ENCODE peak calls at places on chromosome 2, in five cellular contexts. N is OCI-M1, A is NCI-H82, D is IMR-90, W is NCI-H2029 treated with DMSO at 0.1 percent for 48 hours. Z is an unnamed sample.

GRCh38 chr2:238693337-238694093 is 154.4 kb upstream of the TWIST2 start:
- DNase-seq in D (no peak), N (no peak), W (no peak), A (no peak), Z (no peak)

GRCh38 chr2:240392084-240392947 is 43.1 kb upstream of the GPC1 start:
- DNase-seq in A (no peak), W (no peak), D (no peak), N (no peak), Z (no peak)

GRCh38 chr2:172438741-172439508 is 11.5 kb downstream of the ITGA6 start:
- DNase-seq in A (no peak), D (peak), W (no peak), N (no peak), Z (no peak)

GRCh38 chr2:224630659-224631550 is 45.7 kb upstream of the CUL3 start:
- DNase-seq in W (no peak), D (no peak), N (no peak), A (peak), Z (no peak)

GRCh38 chr2:174839672-174840071 is 75.4 kb upstream of the CHRNA1 start:
- DNase-seq in W (no peak), D (no peak), A (peak), N (no peak), Z (no peak)

GRCh38 chr2:53033416-53033815 is 734.2 kb upstream of the CHAC2 start:
- DNase-seq in N (no peak), A (no peak), D (peak), W (no peak), Z (no peak)

GRCh38 chr2:33297748-33298035 is 178.8 kb upstream of the RASGRP3 start:
- DNase-seq in A (no peak), N (no peak), W (no peak), D (no peak), Z (no peak)

GRCh38 chr2:14601070-14601770 is 31.3 kb upstream of the LRATD1 start:
- DNase-seq in W (no peak), A (no peak), D (no peak), N (peak), Z (no peak)

GRCh38 chr2:217520361-217521010 is 482.3 kb downstream of the TNS1 start:
- DNase-seq in A (no peak), N (no peak), D (no peak), W (no peak), Z (no peak)

GRCh38 chr2:182144780-182145170 is 159.1 kb downstream of the PPP1R1C start:
- DNase-seq in N (no peak), D (no peak), A (no peak), W (no peak), Z (no peak)

GRCh38 chr2:187996630-187997029 is 295.0 kb upstream of the GULP1 start:
- DNase-seq in N (no peak), D (no peak), A (no peak), W (no peak), Z (no peak)